ENCODE peak calls at places on chromosome 14, in five cellular contexts. Y is IMR-90, R is neuronal stem cell, Z is H9, X is H1. H is an unnamed sample.

GRCh38 chr14:104179126-104179525 is 40.7 kb downstream of the KIF26A start:
- DNase-seq in Y (no peak), R (no peak), Z (no peak), X (no peak), H (no peak)

GRCh38 chr14:101086926-101087325 is 183.4 kb upstream of the RTL1 start:
- DNase-seq in Y (no peak), R (no peak), Z (no peak), X (no peak), H (no peak)

GRCh38 chr14:61564623-61565091 is 130.7 kb upstream of the HIF1A start:
- DNase-seq in Y (peak; percentile 97), R (no peak), Z (no peak), X (no peak), H (peak; percentile 94)

GRCh38 chr14:103742499-103743255 is 27.1 kb downstream of the ZFYVE21 start:
- DNase-seq in Y (no peak), R (no peak), Z (no peak), X (no peak), H (no peak)

GRCh38 chr14:64294672-64295413 is 672 bp upstream of the ESR2 start:
- DNase-seq in Y (peak; percentile 53), R (peak; percentile 48), Z (peak; percentile 87), X (peak; percentile 51), H (peak; percentile 63)

GRCh38 chr14:61710853-61711817 is 15.8 kb downstream of the HIF1A start:
- DNase-seq in Y (no peak), R (no peak), Z (no peak), X (no peak), H (peak; percentile 56)

GRCh38 chr14:64682173-64682710 is 22.0 kb upstream of the PLEKHG3 start:
- DNase-seq in Y (peak; percentile 38), R (no peak), Z (peak; percentile 86), X (no peak), H (peak; percentile 39)

GRCh38 chr14:85566603-85567002 is 36.7 kb downstream of the FLRT2 start:
- DNase-seq in Y (peak; percentile 92), R (no peak), Z (no peak), X (no peak), H (peak; percentile 88)

GRCh38 chr14:86604546-86604945 is 1074.6 kb downstream of the FLRT2 start:
- DNase-seq in Y (peak; percentile 61), R (no peak), Z (no peak), X (no peak), H (no peak)

GRCh38 chr14:46053221-46053620 is 598.4 kb downstream of the RPL10L start:
- DNase-seq in Y (no peak), R (no peak), Z (no peak), X (no peak), H (peak; percentile 35)

GRCh38 chr14:45253070-45253753 is at the start of gene MIS18BP1:
- DNase-seq in Y (peak; percentile 95), R (peak; percentile 90), Z (peak; percentile 96), X (peak; percentile 83), H (peak; percentile 96)

GRCh38 chr14:31057701-31058364 is 31.7 kb upstream of the STRN3 start:
- DNase-seq in Y (no peak), R (no peak), Z (no peak), X (no peak), H (no peak)
- H2BK15ac ChIP-seq in Y (no peak overlapping the region), R (no peak overlapping the region), Z (no peak overlapping the region), X (peak overlapping the region; percentile 68), H (no peak overlapping the region)

DNA sequence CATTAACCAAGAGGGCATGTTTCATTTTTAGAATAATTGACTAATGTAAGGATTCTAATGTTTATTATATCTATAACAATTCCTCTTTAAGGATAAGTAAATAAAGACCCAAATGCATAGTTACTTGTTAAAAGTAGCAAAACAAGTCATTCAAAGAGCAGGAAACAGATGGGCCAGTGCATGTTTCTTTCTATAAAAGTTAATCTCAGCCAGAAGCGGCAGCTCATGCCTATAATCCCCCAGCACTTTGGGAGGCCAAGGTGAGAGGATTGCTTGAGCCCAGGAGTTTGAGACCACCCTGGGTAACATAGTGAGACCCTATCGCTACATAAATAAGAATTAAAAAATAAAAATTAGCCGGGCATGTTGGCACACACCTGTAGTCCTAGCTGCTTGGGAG is 391.0 kb upstream of the RGS6 start:
- DNase-seq in Y (no peak), R (no peak), Z (no peak), X (no peak), H (no peak)
- H3K27ac ChIP-seq in Y (no peak overlapping the region), R (no peak overlapping the region), Z (no peak overlapping the region), X (no peak overlapping the region), H (no peak overlapping the region)

GRCh38 chr14:68521952-68522509 is 270.8 kb downstream of the ZFP36L1 start:
- DNase-seq in Y (no peak), R (no peak), Z (no peak), X (no peak), H (no peak)
- H3K14ac ChIP-seq in Y (peak overlapping the region; percentile 58), R (no peak overlapping the region), Z (no peak overlapping the region), X (no peak overlapping the region), H (peak overlapping the region; percentile 73)

GRCh38 chr14:93686313-93686712 is 102.0 kb downstream of the PRIMA1 start:
- DNase-seq in Y (no peak), R (no peak), Z (no peak), X (no peak), H (no peak)

GRCh38 chr14:93688239-93688666 is 100.0 kb downstream of the PRIMA1 start:
- DNase-seq in Y (no peak), R (peak; percentile 76), Z (peak; percentile 84), X (peak; percentile 85), H (no peak)

GRCh38 chr14:93682459-93682858 is 105.8 kb downstream of the PRIMA1 start:
- DNase-seq in Y (no peak), R (no peak), Z (no peak), X (no peak), H (no peak)

GRCh38 chr14:93683241-93683640 is 105.0 kb downstream of the PRIMA1 start:
- DNase-seq in Y (no peak), R (peak; percentile 56), Z (peak; percentile 79), X (no peak), H (no peak)

GRCh38 chr14:93685121-93685520 is 103.2 kb downstream of the PRIMA1 start:
- DNase-seq in Y (no peak), R (no peak), Z (no peak), X (no peak), H (no peak)
- H2BK15ac ChIP-seq in Y (no peak overlapping the region), R (no peak overlapping the region), Z (no peak overlapping the region), X (no peak overlapping the region), H (no peak overlapping the region)

GRCh38 chr14:52315355-52315718 is 1.2 kb downstream of the PTGER2 start:
- DNase-seq in Y (peak; percentile 39), R (no peak), Z (no peak), X (no peak), H (peak; percentile 41)

GRCh38 chr14:52313903-52314481 is at the start of gene PTGER2:
- DNase-seq in Y (peak; percentile 97), R (peak; percentile 59), Z (peak; percentile 59), X (no peak), H (peak; percentile 95)

GRCh38 chr14:52314521-52315354 is 626 bp downstream of the PTGER2 start:
- DNase-seq in Y (peak; percentile 32), R (no peak), Z (peak; percentile 58), X (no peak), H (peak; percentile 56)

GRCh38 chr14:52313493-52313881 is 625 bp upstream of the PTGER2 start:
- DNase-seq in Y (peak; percentile 44), R (no peak), Z (no peak), X (no peak), H (peak; percentile 34)

DNA sequence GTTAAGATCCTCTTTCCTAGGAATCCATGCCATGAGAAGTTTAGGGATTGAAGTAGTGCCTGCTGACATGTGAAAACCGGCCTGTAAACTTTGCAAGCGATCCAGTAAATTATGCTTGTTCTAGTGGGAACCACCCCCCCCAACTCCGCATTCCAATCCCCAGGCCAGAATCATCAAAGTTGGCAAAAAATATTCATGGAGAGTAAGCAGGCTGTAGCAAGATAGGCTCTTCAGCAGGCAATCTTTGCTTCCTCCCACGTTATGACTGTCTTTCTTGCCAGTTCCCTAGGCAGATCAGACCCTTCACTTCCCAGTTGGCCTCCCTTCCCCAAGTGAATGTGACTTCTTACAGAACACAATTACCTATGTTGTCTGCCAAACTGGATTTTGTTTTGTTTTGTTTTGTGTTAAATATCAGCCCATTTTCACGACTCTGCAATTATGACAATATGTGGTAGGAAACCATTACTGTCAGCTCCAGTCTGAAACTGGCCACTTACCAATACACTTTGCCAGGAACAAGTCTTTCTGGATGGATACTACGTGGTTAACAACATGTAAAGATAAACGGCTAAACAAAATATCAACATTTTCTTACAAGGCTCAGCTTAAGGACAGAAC is 1.1 kb upstream of the PTGER2 start:
- DNase-seq in Y (peak; percentile 58), R (no peak), Z (no peak), X (no peak), H (peak; percentile 32)
- H3K27ac ChIP-seq in Y (peak overlapping the region; percentile 86), R (no peak overlapping the region), Z (no peak overlapping the region), X (no peak overlapping the region), H (no peak overlapping the region)

GRCh38 chr14:93086441-93087055 is 29.2 kb downstream of the ITPK1 start:
- DNase-seq in Y (no peak), R (no peak), Z (no peak), X (no peak), H (no peak)
- H3K14ac ChIP-seq in Y (no peak overlapping the region), R (peak overlapping the region; percentile 23), Z (peak overlapping the region; percentile 50), X (no peak overlapping the region), H (peak overlapping the region; percentile 47)